ENCODE peak calls at places on chromosomes 3 and 15, in nine cellular contexts. P is Karpas-422, K is BJ, Q is fibroblast of mammary gland, E is GM23248, A is skeletal muscle cell, N is esophagus muscularis mucosa, O is choroid plexus epithelial cell, F is tibial artery. H is an unnamed sample.

GRCh38 chr3:62159693-62160092 is 213.7 kb downstream of the FEZF2 start:
- DNase-seq in P (no peak), K (no peak), Q (peak; percentile 86), E (peak; percentile 75), A (peak; percentile 64), N (no peak), O (peak; percentile 73), F (peak; percentile 94), H (no peak)

GRCh38 chr3:37223084-37223975 is 48.9 kb upstream of the LRRFIP2 start:
- DNase-seq in P (no peak), K (no peak), Q (peak; percentile 44), E (no peak), A (no peak), N (no peak), O (peak; percentile 60), F (no peak), H (no peak)

GRCh38 chr3:32421991-32422859 is 30.6 kb downstream of the CMTM7 start:
- DNase-seq in P (no peak), K (peak; percentile 82), Q (peak; percentile 75), E (peak; percentile 83), A (no peak), N (peak; percentile 8), O (peak; percentile 78), F (peak; percentile 96), H (no peak)

GRCh38 chr3:127672429-127673190 is at the start of gene ABTB1:
- DNase-seq in P (peak; percentile 94), K (no peak), Q (peak; percentile 58), E (peak; percentile 94), A (no peak), N (peak; percentile 96), O (peak; percentile 75), F (peak; percentile 91), H (no peak)

GRCh38 chr15:90004671-90005070 is 3.5 kb downstream of the ZNF710 start:
- DNase-seq in P (no peak), K (peak; percentile 88), Q (peak; percentile 99), E (peak; percentile 99), A (peak; percentile 92), N (no peak), O (peak; percentile 96), F (no peak), H (no peak)

GRCh38 chr3:125694761-125695294 is 99.5 kb upstream of the OSBPL11 start:
- DNase-seq in P (no peak), K (no peak), Q (no peak), E (no peak), A (no peak), N (no peak), O (no peak), F (no peak), H (no peak)

GRCh38 chr3:52907497-52907896 is 10.1 kb upstream of the STIMATE start:
- DNase-seq in P (no peak), K (no peak), Q (no peak), E (no peak), A (no peak), N (no peak), O (no peak), F (no peak), H (no peak)

GRCh38 chr3:132543016-132543739 is 53.9 kb upstream of the ACKR4 start:
- DNase-seq in P (no peak), K (peak; percentile 91), Q (peak; percentile 97), E (peak; percentile 94), A (peak; percentile 88), N (no peak), O (peak; percentile 97), F (no peak), H (no peak)

GRCh38 chr3:117489663-117490079 is 780.1 kb downstream of the TUSC7 start:
- DNase-seq in P (no peak), K (no peak), Q (no peak), E (no peak), A (no peak), N (no peak), O (no peak), F (no peak), H (no peak)

GRCh38 chr3:156539802-156540201 is 15.1 kb downstream of the SSR3 start:
- DNase-seq in P (no peak), K (no peak), Q (no peak), E (no peak), A (no peak), N (no peak), O (no peak), F (no peak), H (no peak)
- H3K4me3 ChIP-seq in P (no peak overlapping the region), K (no peak overlapping the region), Q (no peak overlapping the region), E (no peak overlapping the region), A (no peak overlapping the region), N (no peak overlapping the region), O (no peak overlapping the region), F (no peak overlapping the region), H (no peak overlapping the region)

DNA sequence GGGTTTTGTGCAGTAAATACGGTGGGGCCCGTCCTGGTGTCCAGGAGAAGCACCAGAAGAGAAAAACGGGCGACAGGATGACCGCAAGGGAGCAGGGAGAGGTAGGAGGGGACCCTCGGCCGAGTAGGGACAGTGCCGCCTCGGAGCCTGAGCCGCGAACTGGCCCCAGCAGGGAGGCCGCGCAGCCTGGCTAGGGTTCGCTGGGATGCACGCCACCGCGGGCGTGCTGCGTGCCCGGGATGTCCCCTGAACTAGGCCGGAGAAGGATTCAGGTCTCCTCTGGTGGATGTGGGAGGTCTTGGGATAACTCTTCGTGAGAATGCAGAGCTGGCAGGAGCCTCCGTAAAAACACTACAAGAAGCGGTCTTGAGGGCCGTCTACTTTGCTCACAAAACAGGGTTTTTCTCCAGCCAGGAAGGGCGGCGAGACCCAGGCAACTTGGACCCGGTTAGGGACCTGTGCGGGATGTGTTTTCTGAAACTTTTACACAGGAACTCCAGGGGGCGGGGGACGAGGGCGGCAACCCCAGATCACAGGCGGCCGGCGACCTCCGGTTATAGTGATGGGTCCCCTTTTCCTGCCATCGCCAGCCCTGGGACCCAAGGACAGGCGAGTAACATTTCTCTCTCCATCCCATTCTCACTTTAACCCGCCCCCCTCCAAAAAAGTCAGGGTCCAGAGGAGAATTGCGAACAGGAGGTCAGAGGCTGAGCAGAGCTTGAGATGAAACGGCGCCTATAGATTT is 35.5 kb downstream of the NR2F2 start:
- DNase-seq in P (no peak), K (no peak), Q (no peak), E (no peak), A (no peak), N (no peak), O (no peak), F (no peak), H (no peak)
- H3K4me3 ChIP-seq in P (no peak overlapping the region), K (no peak overlapping the region), Q (no peak overlapping the region), E (no peak overlapping the region), A (no peak overlapping the region), N (no peak overlapping the region), O (peak overlapping the region; percentile 43), F (no peak overlapping the region), H (no peak overlapping the region)

GRCh38 chr3:185200639-185201038 is 47.8 kb upstream of the C3orf70 start:
- DNase-seq in P (no peak), K (no peak), Q (peak; percentile 90), E (peak; percentile 85), A (peak; percentile 66), N (no peak), O (peak; percentile 71), F (no peak), H (no peak)
- H3K4me3 ChIP-seq in P (no peak overlapping the region), K (no peak overlapping the region), Q (no peak overlapping the region), E (no peak overlapping the region), A (no peak overlapping the region), N (no peak overlapping the region), O (no peak overlapping the region), F (no peak overlapping the region), H (no peak overlapping the region)

GRCh38 chr3:50519471-50520089 is 16.1 kb upstream of the CACNA2D2 start:
- DNase-seq in P (peak; percentile 83), K (no peak), Q (peak; percentile 31), E (peak; percentile 62), A (no peak), N (no peak), O (peak; percentile 61), F (no peak), H (peak; percentile 76)

GRCh38 chr3:50517721-50518206 is 14.3 kb upstream of the CACNA2D2 start:
- DNase-seq in P (no peak), K (no peak), Q (no peak), E (no peak), A (no peak), N (no peak), O (no peak), F (no peak), H (no peak)

GRCh38 chr3:50518441-50518840 is 15.0 kb upstream of the CACNA2D2 start:
- DNase-seq in P (no peak), K (no peak), Q (no peak), E (no peak), A (no peak), N (no peak), O (no peak), F (no peak), H (no peak)

GRCh38 chr3:50515565-50516047 is 12.2 kb upstream of the CACNA2D2 start:
- DNase-seq in P (peak; percentile 51), K (no peak), Q (no peak), E (no peak), A (no peak), N (no peak), O (peak; percentile 32), F (no peak), H (no peak)

GRCh38 chr3:50516048-50516871 is 12.8 kb upstream of the CACNA2D2 start:
- DNase-seq in P (no peak), K (no peak), Q (no peak), E (peak; percentile 13), A (no peak), N (no peak), O (peak; percentile 41), F (no peak), H (peak; percentile 57)
- H3K4me3 ChIP-seq in P (no peak overlapping the region), K (no peak overlapping the region), Q (no peak overlapping the region), E (no peak overlapping the region), A (no peak overlapping the region), N (peak overlapping the region; percentile 41), O (no peak overlapping the region), F (peak overlapping the region; percentile 30), H (no peak overlapping the region)

GRCh38 chr3:88151358-88151757 is 1.6 kb downstream of the C3orf38 start:
- DNase-seq in P (peak; percentile 56), K (no peak), Q (peak; percentile 34), E (peak; percentile 53), A (no peak), N (no peak), O (peak; percentile 36), F (no peak), H (no peak)
- H3K4me3 ChIP-seq in P (peak overlapping the region; percentile 96), K (peak overlapping the region; percentile 100), Q (peak overlapping the region; percentile 98), E (peak overlapping the region; percentile 99), A (peak overlapping the region; percentile 98), N (peak overlapping the region; percentile 83), O (peak overlapping the region; percentile 99), F (peak overlapping the region; percentile 88), H (no peak overlapping the region)